ENCODE peak calls at places on chromosomes 12 and 14, in nine cellular contexts. N, C, X, E, Q, D, A, K and S are unnamed samples.

GRCh38 chr12:946656-947055 is 2.8 kb downstream of the RAD52 start:
- DNase-seq in N (no peak), C (no peak), X (peak), E (no peak), Q (no peak), D (no peak), A (no peak), K (no peak), S (no peak)

GRCh38 chr14:93734086-93734822 is 54.0 kb downstream of the PRIMA1 start:
- DNase-seq in N (no peak), C (no peak), X (no peak), E (no peak), Q (peak), D (no peak), A (no peak), K (no peak), S (no peak)

GRCh38 chr12:62263956-62264355 is 3.8 kb downstream of the USP15 start:
- DNase-seq in N (no peak), C (no peak), X (no peak), E (no peak), Q (no peak), D (no peak), A (no peak), K (no peak), S (no peak)

GRCh38 chr12:124588689-124589318 is 21.4 kb upstream of the NCOR2 start:
- DNase-seq in N (no peak), C (no peak), X (peak), E (no peak), Q (no peak), D (no peak), A (peak), K (peak), S (peak)

GRCh38 chr12:104618691-104619090 is 161.9 kb downstream of the CHST11 start:
- DNase-seq in N (no peak), C (no peak), X (no peak), E (no peak), Q (no peak), D (no peak), A (no peak), K (no peak), S (no peak)

GRCh38 chr14:20302042-20302761 is 3.5 kb downstream of the TTC5 start:
- DNase-seq in N (no peak), C (no peak), X (peak), E (no peak), Q (no peak), D (no peak), A (no peak), K (no peak), S (no peak)

GRCh38 chr12:61750604-61751003 is 509.6 kb upstream of the USP15 start:
- DNase-seq in N (no peak), C (no peak), X (no peak), E (no peak), Q (no peak), D (no peak), A (no peak), K (no peak), S (no peak)

GRCh38 chr12:4719821-4720636 is at the start of gene GALNT8:
- DNase-seq in N (no peak), C (no peak), X (no peak), E (no peak), Q (peak), D (no peak), A (peak), K (no peak), S (no peak)

GRCh38 chr12:48602192-48602989 is 32.5 kb upstream of the LALBA start:
- DNase-seq in N (no peak), C (no peak), X (no peak), E (no peak), Q (no peak), D (no peak), A (no peak), K (no peak), S (no peak)

GRCh38 chr12:56257491-56258067 is 605 bp downstream of the ANKRD52 start:
- DNase-seq in N (no peak), C (no peak), X (peak), E (peak), Q (no peak), D (no peak), A (peak), K (no peak), S (peak)

GRCh38 chr14:92464156-92464555 is 49.4 kb upstream of the RIN3 start:
- DNase-seq in N (no peak), C (peak), X (no peak), E (no peak), Q (no peak), D (no peak), A (no peak), K (no peak), S (no peak)

GRCh38 chr14:91545946-91546716 is 36.0 kb upstream of the PPP4R3A start:
- DNase-seq in N (no peak), C (no peak), X (no peak), E (no peak), Q (no peak), D (peak), A (no peak), K (no peak), S (no peak)

GRCh38 chr12:56120158-56120846 is 2.2 kb downstream of the ZC3H10 start:
- DNase-seq in N (no peak), C (no peak), X (peak), E (no peak), Q (no peak), D (no peak), A (no peak), K (no peak), S (no peak)

GRCh38 chr14:51666070-51666469 is 14.4 kb downstream of the FRMD6 start:
- DNase-seq in N (no peak), C (no peak), X (no peak), E (no peak), Q (no peak), D (no peak), A (peak), K (no peak), S (no peak)

GRCh38 chr14:37270629-37271028 is 72.9 kb downstream of the MIPOL1 start:
- DNase-seq in N (no peak), C (no peak), X (no peak), E (no peak), Q (no peak), D (no peak), A (peak), K (no peak), S (no peak)

GRCh38 chr14:96064866-96065265 is 25.7 kb downstream of the C14orf132 start:
- DNase-seq in N (no peak), C (peak), X (no peak), E (no peak), Q (peak), D (no peak), A (no peak), K (no peak), S (no peak)

GRCh38 chr12:24118675-24119074 is 169.2 kb upstream of the SOX5 start:
- DNase-seq in N (no peak), C (no peak), X (peak), E (no peak), Q (no peak), D (no peak), A (no peak), K (no peak), S (no peak)

GRCh38 chr12:42474391-42474790 is 115.2 kb downstream of the PRICKLE1 start:
- DNase-seq in N (no peak), C (no peak), X (peak), E (no peak), Q (no peak), D (no peak), A (peak), K (no peak), S (no peak)

GRCh38 chr12:40010899-40011774 is 94.7 kb downstream of the SLC2A13 start:
- DNase-seq in N (peak), C (no peak), X (peak), E (peak), Q (no peak), D (peak), A (peak), K (peak), S (no peak)

GRCh38 chr14:33702293-33702692 is 248.6 kb downstream of the EGLN3 start:
- DNase-seq in N (no peak), C (no peak), X (no peak), E (no peak), Q (no peak), D (no peak), A (no peak), K (no peak), S (no peak)

GRCh38 chr12:16692099-16692498 is 86.1 kb upstream of the LMO3 start:
- DNase-seq in N (no peak), C (no peak), X (no peak), E (no peak), Q (no peak), D (no peak), A (no peak), K (no peak), S (no peak)

GRCh38 chr12:92971869-92972524 is 42.9 kb upstream of the EEA1 start:
- DNase-seq in N (no peak), C (no peak), X (peak), E (no peak), Q (no peak), D (no peak), A (peak), K (no peak), S (no peak)

GRCh38 chr12:1519642-1520041 is 74.7 kb downstream of the FBXL14 start:
- DNase-seq in N (no peak), C (no peak), X (no peak), E (no peak), Q (no peak), D (no peak), A (no peak), K (no peak), S (no peak)

GRCh38 chr12:20105938-20106337 is 262.4 kb upstream of the PDE3A start:
- DNase-seq in N (no peak), C (no peak), X (peak), E (no peak), Q (no peak), D (no peak), A (no peak), K (no peak), S (no peak)

GRCh38 chr14:76919431-76919810 is 93.2 kb downstream of the LRRC74A start:
- DNase-seq in N (peak), C (no peak), X (no peak), E (peak), Q (no peak), D (peak), A (no peak), K (no peak), S (no peak)

GRCh38 chr14:103801459-103801858 is 45.9 kb downstream of the PPP1R13B start:
- DNase-seq in N (no peak), C (no peak), X (peak), E (no peak), Q (no peak), D (no peak), A (no peak), K (no peak), S (no peak)

GRCh38 chr12:59194794-59195193 is 274.5 kb upstream of the LRIG3 start:
- DNase-seq in N (no peak), C (no peak), X (no peak), E (no peak), Q (no peak), D (no peak), A (no peak), K (no peak), S (no peak)

GRCh38 chr12:57846285-57846576 is 298 bp downstream of the CTDSP2 start:
- DNase-seq in N (peak), C (no peak), X (no peak), E (no peak), Q (no peak), D (no peak), A (no peak), K (no peak), S (no peak)

GRCh38 chr12:9048930-9049329 is 59.6 kb downstream of the KLRG1 start:
- DNase-seq in N (no peak), C (no peak), X (no peak), E (no peak), Q (no peak), D (no peak), A (no peak), K (no peak), S (no peak)

GRCh38 chr12:2858334-2858733 is 1.5 kb upstream of the TEX52 start:
- DNase-seq in N (no peak), C (no peak), X (no peak), E (no peak), Q (no peak), D (no peak), A (no peak), K (no peak), S (no peak)
- TF ChIP-seq POLR2A in N (no peak), C (no peak), X (no peak), E (no peak), Q (no peak), D (no peak), A (no peak), K (no peak), S (no peak)

DNA sequence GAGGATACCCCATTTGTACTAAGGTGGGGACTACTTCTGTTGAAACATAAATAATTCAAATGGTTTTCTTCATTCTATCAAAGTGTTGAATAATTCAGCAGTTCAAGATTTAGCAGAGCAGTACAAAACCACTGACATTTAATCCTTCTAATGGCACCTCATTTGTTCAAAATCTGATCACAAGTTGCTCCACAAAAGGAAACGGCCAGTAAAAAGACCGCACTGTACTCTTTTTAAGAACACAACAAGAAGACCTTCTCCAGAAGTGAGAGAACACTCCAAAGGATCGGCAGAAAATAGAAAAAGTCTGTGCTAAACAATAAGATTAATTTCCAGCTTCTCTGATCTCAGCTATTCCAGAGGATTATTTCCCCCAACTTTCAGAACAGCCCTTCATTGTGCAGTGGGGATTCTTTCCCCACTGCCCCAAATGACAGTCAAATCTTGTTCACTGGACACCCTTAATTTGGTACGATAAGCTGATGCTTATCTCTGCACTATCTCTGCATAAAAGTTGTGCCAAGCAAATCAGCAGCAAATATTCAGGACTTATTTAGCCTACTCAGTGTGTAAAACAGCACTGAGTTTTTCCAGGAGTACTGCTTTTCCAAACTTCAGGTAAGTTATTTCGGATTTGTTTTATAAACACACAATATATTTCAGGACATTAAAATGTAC is 5.2 kb downstream of the MPHOSPH9 start:
- DNase-seq in N (no peak), C (no peak), X (no peak), E (no peak), Q (no peak), D (no peak), A (no peak), K (no peak), S (no peak)
- TF ChIP-seq CTCF in N (no peak), C (no peak), X (no peak), E (no peak), Q (no peak), D (no peak), A (no peak), K (no peak), S (no peak)

DNA sequence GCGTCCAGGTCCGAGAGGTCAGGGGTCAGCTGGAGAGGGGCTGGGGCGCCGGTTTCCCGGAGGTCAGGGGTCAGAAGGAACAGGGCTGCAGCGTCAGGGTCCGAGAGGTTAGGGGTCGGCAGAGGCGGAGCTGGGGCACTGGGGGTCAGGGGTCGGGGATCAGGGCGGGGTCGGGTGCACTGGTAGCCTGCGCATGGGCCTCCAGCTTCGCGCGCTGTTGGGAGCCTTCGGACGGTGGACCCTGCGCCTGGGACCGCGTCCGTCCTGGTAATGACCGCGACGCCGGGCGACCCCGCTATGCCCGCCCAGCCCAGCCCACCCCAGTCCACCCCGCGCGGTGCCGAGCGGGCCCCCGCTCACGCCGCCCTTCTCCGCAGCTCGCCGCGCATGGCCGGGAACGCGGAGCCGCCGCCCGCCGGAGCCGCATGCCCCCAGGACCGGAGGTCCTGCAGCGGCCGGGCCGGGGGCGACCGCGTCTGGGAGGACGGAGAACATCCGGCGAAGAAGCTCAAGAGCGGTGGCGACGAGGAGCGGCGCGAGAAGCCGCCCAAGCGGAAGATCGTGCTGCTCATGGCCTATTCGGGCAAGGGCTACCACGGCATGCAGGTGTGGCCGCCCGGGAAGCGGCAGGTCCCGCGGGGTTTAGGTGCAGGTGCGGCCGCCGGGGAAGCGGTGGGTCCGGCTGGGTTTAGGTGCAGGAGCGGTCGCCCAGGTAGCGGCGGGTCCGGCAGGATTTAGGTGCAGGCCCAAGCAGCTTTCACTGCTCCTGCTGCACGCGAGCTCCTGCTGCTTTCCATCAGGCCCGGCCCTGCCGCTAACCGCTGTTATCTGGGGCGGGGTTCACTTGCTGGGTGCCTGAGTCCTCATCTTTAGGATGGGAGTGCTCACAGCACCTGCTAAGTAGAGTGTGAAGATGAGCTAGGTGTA is 717 bp downstream of the PUS1 start:
- DNase-seq in N (no peak), C (peak), X (peak), E (peak), Q (peak), D (no peak), A (peak), K (no peak), S (no peak)
- TF ChIP-seq POLR2A in N (no peak), C (no peak), X (no peak), E (peak), Q (no peak), D (no peak), A (peak), K (no peak), S (no peak)

GRCh38 chr14:55968741-55969140 is 149.5 kb upstream of the PELI2 start:
- DNase-seq in N (peak), C (no peak), X (no peak), E (peak), Q (no peak), D (no peak), A (no peak), K (no peak), S (no peak)
- TF ChIP-seq CTCF in N (no peak), C (no peak), X (no peak), E (no peak), Q (no peak), D (no peak), A (no peak), K (no peak), S (no peak)

GRCh38 chr12:50111693-50112455 is at the start of gene COX14:
- DNase-seq in N (peak), C (peak), X (peak), E (peak), Q (peak), D (peak), A (peak), K (peak), S (peak)
- TF ChIP-seq POLR2A in N (peak), C (peak), X (peak), E (peak), Q (peak), D (peak), A (peak), K (peak), S (peak)

DNA sequence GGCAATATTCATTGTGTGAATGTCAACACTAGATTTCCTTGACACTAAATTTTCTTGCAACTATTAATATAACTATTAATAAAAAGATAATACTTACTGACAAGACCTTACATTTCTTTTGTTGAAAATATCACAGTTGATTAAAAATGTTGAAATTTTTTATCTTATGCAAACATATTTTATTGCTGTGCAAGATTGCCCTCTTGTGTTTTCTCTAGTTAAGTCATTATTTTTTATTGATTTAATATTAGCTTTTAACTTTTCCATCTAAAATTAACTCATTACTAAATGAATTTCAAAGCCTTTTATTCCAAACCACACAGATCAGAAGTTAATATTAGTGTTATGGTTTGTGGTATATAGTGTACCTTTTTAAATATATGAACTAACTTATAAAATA is 11.7 kb upstream of the NAA30 start:
- DNase-seq in N (no peak), C (no peak), X (peak), E (no peak), Q (no peak), D (no peak), A (peak), K (no peak), S (no peak)
- TF ChIP-seq CTCF in N (no peak), C (no peak), X (peak), E (peak), Q (no peak), D (no peak), A (no peak), K (no peak), S (no peak)

GRCh38 chr12:6685814-6686213 is 3.4 kb downstream of the ZNF384 start:
- DNase-seq in N (no peak), C (no peak), X (no peak), E (no peak), Q (no peak), D (no peak), A (no peak), K (no peak), S (no peak)

GRCh38 chr12:6691473-6691872 is 2.3 kb upstream of the ZNF384 start:
- DNase-seq in N (no peak), C (peak), X (peak), E (no peak), Q (no peak), D (no peak), A (no peak), K (no peak), S (no peak)

GRCh38 chr12:6692888-6693287 is 3.7 kb upstream of the ZNF384 start:
- DNase-seq in N (no peak), C (peak), X (no peak), E (no peak), Q (no peak), D (no peak), A (no peak), K (no peak), S (no peak)

GRCh38 chr12:6688543-6688999 is 604 bp downstream of the ZNF384 start:
- DNase-seq in N (peak), C (peak), X (peak), E (peak), Q (peak), D (peak), A (no peak), K (no peak), S (no peak)

GRCh38 chr12:6689000-6689882 is at the start of gene ZNF384:
- DNase-seq in N (peak), C (peak), X (peak), E (peak), Q (peak), D (peak), A (peak), K (peak), S (peak)
- TF ChIP-seq POLR2A in N (no peak), C (peak), X (peak), E (peak), Q (peak), D (peak), A (peak), K (peak), S (peak)